ENCODE peak calls at places on chromosomes 6 and 20, in seven cellular contexts. P is hepatocyte, B is Karpas-422, C is astrocyte, M is GM23248, J is mesendoderm, S is neuronal stem cell. Z is an unnamed sample.

GRCh38 chr6:97085772-97086171 is 161.2 kb downstream of the KLHL32 start:
- DNase-seq in B (no peak), J (peak; percentile 77), P (no peak), S (no peak), C (peak; percentile 4), M (peak; percentile 80), Z (no peak)

GRCh38 chr20:46411637-46412036 is 5.2 kb upstream of the ELMO2 start:
- DNase-seq in S (no peak), J (no peak), C (no peak), P (no peak), M (no peak), B (no peak), Z (no peak)

GRCh38 chr6:16060039-16060438 is 68.8 kb upstream of the MYLIP start:
- DNase-seq in B (no peak), S (no peak), J (peak; percentile 2), C (no peak), M (no peak), P (no peak), Z (no peak)

GRCh38 chr6:89729818-89730217 is 89.8 kb downstream of the MDN1 start:
- DNase-seq in C (no peak), P (no peak), M (no peak), S (no peak), B (no peak), J (no peak), Z (no peak)

GRCh38 chr6:108518714-108519576 is 41.8 kb upstream of the FOXO3 start:
- DNase-seq in C (no peak), B (peak; percentile 75), J (peak; percentile 60), P (no peak), S (no peak), M (peak; percentile 55), Z (peak; percentile 32)

GRCh38 chr20:17680128-17680835 is 1.8 kb downstream of the RRBP1 start:
- DNase-seq in P (peak; percentile 78), B (no peak), S (peak; percentile 20), M (peak; percentile 79), J (peak; percentile 94), C (peak; percentile 48), Z (peak; percentile 40)

GRCh38 chr6:140460267-140460666 is 1085.8 kb upstream of the CITED2 start:
- DNase-seq in P (peak; percentile 8), B (no peak), S (no peak), J (no peak), C (no peak), M (no peak), Z (no peak)

GRCh38 chr20:3068075-3068474 is 3.3 kb upstream of the OXT start:
- DNase-seq in C (no peak), P (no peak), S (no peak), J (no peak), M (no peak), B (no peak), Z (no peak)

GRCh38 chr6:409370-409972 is 17.9 kb downstream of the IRF4 start:
- DNase-seq in C (no peak), B (no peak), M (no peak), J (no peak), S (no peak), P (no peak), Z (no peak)

GRCh38 chr6:17469006-17469972 is 75.9 kb downstream of the CAP2 start:
- DNase-seq in J (no peak), M (peak; percentile 49), P (no peak), S (no peak), C (no peak), B (peak; percentile 44), Z (no peak)

GRCh38 chr6:112979830-112980229 is 632.7 kb downstream of the RFPL4B start:
- DNase-seq in B (no peak), P (peak; percentile 14), J (no peak), C (peak; percentile 64), M (peak; percentile 34), S (no peak), Z (peak; percentile 1)

GRCh38 chr20:46400828-46401477 is 5.5 kb downstream of the ELMO2 start:
- DNase-seq in B (peak; percentile 56), M (peak; percentile 74), C (peak; percentile 42), J (peak; percentile 84), S (peak; percentile 21), P (peak; percentile 13), Z (no peak)

GRCh38 chr20:13788167-13788834 is 3.5 kb downstream of the NDUFAF5 start:
- DNase-seq in C (peak; percentile 39), B (peak; percentile 77), M (peak; percentile 74), J (peak; percentile 81), P (peak; percentile 79), S (peak; percentile 21), Z (peak; percentile 52)

GRCh38 chr20:6265204-6265904 is 142.5 kb upstream of the FERMT1 start:
- DNase-seq in S (no peak), J (peak; percentile 49), B (peak; percentile 55), M (peak; percentile 71), C (peak; percentile 85), P (peak; percentile 74), Z (peak; percentile 41)

GRCh38 chr6:71043902-71044301 is 87.0 kb upstream of the B3GAT2 start:
- DNase-seq in P (no peak), J (peak; percentile 45), M (peak; percentile 23), B (peak; percentile 45), C (no peak), S (no peak), Z (peak; percentile 5)

DNA sequence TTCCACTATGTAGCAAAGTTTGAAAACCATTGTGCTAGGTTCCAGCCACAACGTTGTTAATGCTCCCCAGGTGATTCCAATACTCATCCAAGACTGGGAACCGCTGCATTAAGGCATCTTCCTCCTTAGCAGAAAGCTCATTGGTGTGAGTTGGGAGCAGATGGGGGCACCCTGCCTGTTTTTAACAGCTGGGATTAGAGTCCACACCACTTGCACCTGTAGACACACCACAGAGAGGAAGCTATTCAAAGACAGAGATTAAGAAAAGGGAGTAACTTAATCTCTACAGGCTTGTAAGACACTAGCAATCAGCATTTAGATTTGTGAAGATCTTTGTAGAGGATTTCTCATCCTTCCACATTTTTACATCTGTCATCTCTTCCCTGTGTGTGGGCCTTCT is 333.9 kb upstream of the SOX4 start:
- DNase-seq in S (no peak), B (peak; percentile 50), M (no peak), C (no peak), P (no peak), J (peak; percentile 33), Z (no peak)
- H3K4me2 ChIP-seq in S (no peak overlapping the region), B (peak overlapping the region; percentile 48), M (no peak overlapping the region), C (no peak overlapping the region), P (no peak overlapping the region), J (no peak overlapping the region), Z (no peak overlapping the region)

GRCh38 chr6:33077908-33078307 is 2.1 kb downstream of the HLA-DPB1 start:
- DNase-seq in M (no peak), B (peak; percentile 54), S (no peak), J (no peak), P (no peak), C (no peak), Z (no peak)
- H3K4me1 ChIP-seq in M (no peaks in the 10 kb centered on the region), B (peaks cover 41% of the 10 kb centered on the region), S (peaks cover 5% of the 10 kb centered on the region), J (no peaks in the 10 kb centered on the region), P (no peaks in the 10 kb centered on the region), C (peaks cover 7% of the 10 kb centered on the region), Z (peaks cover 9% of the 10 kb centered on the region)

GRCh38 chr20:49697071-49697470 is 16.6 kb downstream of the B4GALT5 start:
- DNase-seq in C (no peak), P (peak; percentile 51), S (no peak), B (no peak), M (no peak), J (no peak), Z (no peak)
- H3K27ac ChIP-seq in C (no peak overlapping the region), P (peak overlapping the region; percentile 14), S (no peak overlapping the region), B (no peak overlapping the region), M (no peak overlapping the region), J (no peak overlapping the region), Z (peak overlapping the region; percentile 2)

GRCh38 chr20:45355209-45355608 is 7.0 kb upstream of the SDC4 start:
- DNase-seq in M (peak; percentile 86), S (no peak), B (no peak), J (no peak), C (peak; percentile 73), P (peak; percentile 66), Z (peak; percentile 61)
- H3K4me2 ChIP-seq in M (peak overlapping the region; percentile 66), S (no peak overlapping the region), B (no peak overlapping the region), J (no peak overlapping the region), C (peak overlapping the region; percentile 63), P (peak overlapping the region; percentile 44), Z (peak overlapping the region; percentile 84)

GRCh38 chr6:127813682-127814027 is 87.2 kb downstream of the THEMIS start:
- DNase-seq in M (no peak), J (no peak), P (no peak), B (no peak), S (no peak), C (no peak), Z (no peak)

GRCh38 chr6:127816643-127817042 is 84.2 kb downstream of the THEMIS start:
- DNase-seq in J (no peak), S (no peak), M (no peak), P (no peak), B (no peak), C (no peak), Z (no peak)

GRCh38 chr6:127821431-127821830 is 79.4 kb downstream of the THEMIS start:
- DNase-seq in C (no peak), M (no peak), S (no peak), B (no peak), J (no peak), P (no peak), Z (no peak)

GRCh38 chr6:127812985-127813681 is 87.7 kb downstream of the THEMIS start:
- DNase-seq in B (no peak), J (no peak), S (no peak), M (peak; percentile 5), P (no peak), C (no peak), Z (no peak)

DNA sequence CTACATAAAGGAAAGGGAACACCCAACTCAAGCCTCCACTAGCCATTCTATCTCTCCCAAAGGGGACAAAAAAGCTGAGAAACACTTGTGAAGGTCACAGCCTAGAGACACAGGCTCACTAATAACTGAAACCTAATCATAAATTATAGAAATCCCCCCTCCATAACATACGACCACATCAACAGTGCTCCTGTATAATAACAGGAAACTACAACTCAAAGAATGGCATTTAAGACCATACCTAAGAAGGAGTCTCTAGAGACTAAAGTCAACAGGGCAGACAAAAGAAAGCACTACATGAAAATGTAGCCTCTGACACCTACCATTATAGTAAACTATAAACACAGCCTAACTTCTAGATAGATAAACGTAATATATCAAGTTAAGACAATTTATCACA is 82.7 kb downstream of the THEMIS start:
- DNase-seq in C (no peak), S (no peak), P (no peak), M (no peak), B (no peak), J (no peak), Z (no peak)
- H3K4me1 ChIP-seq in C (no peaks in the 10 kb centered on the region), S (peaks cover 2% of the 10 kb centered on the region), P (no peaks in the 10 kb centered on the region), M (no peaks in the 10 kb centered on the region), B (no peaks in the 10 kb centered on the region), J (no peaks in the 10 kb centered on the region), Z (no peaks in the 10 kb centered on the region)

GRCh38 chr6:75204959-75205775 is 686 bp downstream of the COL12A1 start:
- DNase-seq in M (peak; percentile 90), C (peak; percentile 85), S (peak; percentile 38), J (peak; percentile 67), B (no peak), P (peak; percentile 55), Z (peak; percentile 54)
- H3K27ac ChIP-seq in M (peak overlapping the region; percentile 89), C (peak overlapping the region; percentile 97), S (no peak overlapping the region), J (no peak overlapping the region), B (no peak overlapping the region), P (peak overlapping the region; percentile 66), Z (peak overlapping the region; percentile 83)

Z was measured in mammary epithelial cell.